ENCODE peak calls at places on chromosomes 13 and 19, in four cellular contexts. B is fibroblast of lung, E is AG04450, H is pancreas. V is an unnamed sample.

GRCh38 chr19:48656840-48657474 is 11.0 kb upstream of the CA11 start:
- DNase-seq in H (no peak), B (peak), E (peak), V (peak)

GRCh38 chr19:49447485-49448431 is 3.9 kb downstream of the PIH1D1 start:
- DNase-seq in E (no peak), B (no peak), H (peak), V (no peak)

GRCh38 chr13:110400786-110401533 is 93.9 kb downstream of the COL4A2 start:
- DNase-seq in H (no peak), B (peak), E (no peak), V (peak)

GRCh38 chr13:30809787-30810186 is 74.4 kb downstream of the ALOX5AP start:
- DNase-seq in B (no peak), H (no peak), E (no peak), V (no peak)

GRCh38 chr13:105920375-105920774 is 615.1 kb downstream of the EFNB2 start:
- DNase-seq in H (no peak), E (no peak), B (peak), V (peak)

GRCh38 chr13:108322206-108322824 is 52.8 kb downstream of the TNFSF13B start:
- DNase-seq in H (no peak), E (peak), B (peak), V (peak)

GRCh38 chr19:48837586-48838191 is 1.4 kb upstream of the HSD17B14 start:
- DNase-seq in E (no peak), H (no peak), B (no peak), V (no peak)

GRCh38 chr13:65638572-65639168 is 1591.5 kb downstream of the PCDH9 start:
- DNase-seq in E (peak), B (peak), H (no peak), V (peak)

GRCh38 chr19:4910594-4911273 is 1.4 kb downstream of the UHRF1 start:
- DNase-seq in E (no peak), H (no peak), B (peak), V (peak)

GRCh38 chr13:102917019-102917418 is 71.2 kb downstream of the ERCC5 start:
- DNase-seq in B (no peak), E (no peak), H (no peak), V (no peak)

GRCh38 chr19:7595466-7596133 is at the start of gene CAMSAP3:
- DNase-seq in H (peak), E (no peak), B (no peak), V (peak)
- H3K4me3 ChIP-seq in H (peak), E (no peak), B (no peak), V (no peak)

DNA sequence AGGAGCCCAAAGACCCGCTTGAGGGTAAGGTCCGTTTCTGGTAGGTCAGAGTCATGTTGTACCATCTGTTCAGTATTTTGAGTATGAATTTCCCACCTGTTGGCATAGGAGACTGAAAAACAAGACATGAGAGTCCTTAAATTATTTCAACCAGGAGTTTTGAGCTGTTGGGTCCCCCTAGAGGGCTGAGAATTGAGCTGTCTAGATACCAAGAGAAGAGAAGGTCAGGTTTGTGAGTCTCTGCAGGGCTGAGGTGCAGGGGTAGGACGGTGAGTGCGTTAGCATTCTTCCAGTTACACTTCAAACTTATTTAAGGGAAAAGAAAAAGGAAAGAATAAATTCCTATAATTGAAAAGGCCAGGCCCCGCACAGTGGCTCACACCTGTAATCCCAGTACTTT is 5.0 kb downstream of the CBLC start:
- DNase-seq in E (no peak), B (no peak), H (no peak), V (no peak)
- TF ChIP-seq CTCF in E (peak), B (peak), H (no peak), V (no peak)

GRCh38 chr13:51262501-51263211 is 40.5 kb downstream of the FAM124A start:
- DNase-seq in E (no peak), B (no peak), H (no peak), V (no peak)
- H3K4me3 ChIP-seq in E (no peak), B (no peak), H (no peak), V (no peak)

GRCh38 chr19:20079487-20079886 is 1.7 kb downstream of the ZNF90 start:
- DNase-seq in B (peak), H (no peak), E (no peak), V (no peak)

GRCh38 chr19:20078696-20079095 is 896 bp downstream of the ZNF90 start:
- DNase-seq in B (peak), H (peak), E (no peak), V (peak)

GRCh38 chr19:20072936-20073335 is 4.9 kb upstream of the ZNF90 start:
- DNase-seq in H (no peak), B (no peak), E (no peak), V (no peak)

DNA sequence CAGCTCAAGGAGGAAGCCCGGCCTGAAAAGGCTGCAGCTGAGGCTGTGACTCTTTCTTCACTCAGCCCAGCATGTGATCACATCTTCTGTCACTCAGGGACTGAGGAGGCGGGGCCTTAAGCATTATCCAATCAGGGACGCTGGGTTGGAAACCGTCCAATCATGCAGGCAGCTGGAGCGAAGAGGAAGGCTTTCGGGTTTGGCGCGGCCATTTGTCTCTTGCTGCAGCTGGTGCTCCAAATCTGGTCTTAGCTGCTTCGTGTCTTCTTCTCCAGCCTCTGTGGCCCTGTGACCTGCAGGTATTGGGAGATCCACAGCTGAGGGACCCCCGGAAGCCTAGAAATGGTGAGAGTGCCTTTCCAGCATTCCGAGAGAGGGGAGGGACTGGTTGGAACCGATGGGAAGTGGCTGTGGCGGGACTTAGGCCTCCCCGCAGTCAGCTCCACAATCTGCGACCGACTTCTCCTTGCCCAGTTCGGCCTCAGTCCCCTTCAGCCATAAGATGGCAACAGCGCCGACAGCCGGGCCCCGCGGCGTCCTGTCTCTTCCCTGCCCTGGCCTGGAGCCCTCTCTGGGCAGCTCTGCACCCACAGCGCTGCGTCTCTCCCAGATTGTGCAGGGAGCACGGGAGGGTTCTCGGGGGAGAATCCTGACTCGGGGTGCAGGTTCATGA is at the start of gene ZNF90:
- DNase-seq in H (peak), E (peak), B (peak), V (peak)
- TF ChIP-seq CTCF in H (no peak), E (no peak), B (peak), V (no peak)

GRCh38 chr13:24272452-24273161 is 36.8 kb upstream of the C1QTNF9 start:
- DNase-seq in E (no peak), B (no peak), H (no peak), V (no peak)
- H3K4me3 ChIP-seq in E (peak), B (peak), H (peak), V (peak)

GRCh38 chr13:72293206-72293605 is 426.2 kb upstream of the DACH1 start:
- DNase-seq in E (no peak), B (no peak), H (no peak), V (no peak)

GRCh38 chr13:72296246-72296645 is 429.2 kb upstream of the DACH1 start:
- DNase-seq in B (no peak), H (no peak), E (no peak), V (no peak)

GRCh38 chr13:72295173-72295572 is 428.2 kb upstream of the DACH1 start:
- DNase-seq in E (no peak), H (no peak), B (peak), V (peak)

GRCh38 chr13:72290962-72291681 is 424.1 kb upstream of the DACH1 start:
- DNase-seq in H (no peak), B (peak), E (no peak), V (peak)
- TF ChIP-seq CTCF in H (no peak), B (no peak), E (no peak), V (peak)

GRCh38 chr13:98784666-98785065 is 32.2 kb upstream of the SLC15A1 start:
- DNase-seq in H (no peak), B (no peak), E (no peak), V (no peak)
- H3K4me3 ChIP-seq in H (no peak), B (no peak), E (no peak), V (no peak)

GRCh38 chr13:114065926-114066774 is 66.3 kb downstream of the RASA3 start:
- DNase-seq in H (no peak), E (no peak), B (no peak), V (no peak)

GRCh38 chr13:114064516-114065140 is 67.8 kb downstream of the RASA3 start:
- DNase-seq in H (no peak), E (no peak), B (peak), V (peak)

GRCh38 chr13:114066956-114067355 is 65.5 kb downstream of the RASA3 start:
- DNase-seq in B (no peak), E (no peak), H (no peak), V (no peak)

GRCh38 chr13:114063545-114064515 is 68.6 kb downstream of the RASA3 start:
- DNase-seq in H (no peak), B (peak), E (no peak), V (peak)

DNA sequence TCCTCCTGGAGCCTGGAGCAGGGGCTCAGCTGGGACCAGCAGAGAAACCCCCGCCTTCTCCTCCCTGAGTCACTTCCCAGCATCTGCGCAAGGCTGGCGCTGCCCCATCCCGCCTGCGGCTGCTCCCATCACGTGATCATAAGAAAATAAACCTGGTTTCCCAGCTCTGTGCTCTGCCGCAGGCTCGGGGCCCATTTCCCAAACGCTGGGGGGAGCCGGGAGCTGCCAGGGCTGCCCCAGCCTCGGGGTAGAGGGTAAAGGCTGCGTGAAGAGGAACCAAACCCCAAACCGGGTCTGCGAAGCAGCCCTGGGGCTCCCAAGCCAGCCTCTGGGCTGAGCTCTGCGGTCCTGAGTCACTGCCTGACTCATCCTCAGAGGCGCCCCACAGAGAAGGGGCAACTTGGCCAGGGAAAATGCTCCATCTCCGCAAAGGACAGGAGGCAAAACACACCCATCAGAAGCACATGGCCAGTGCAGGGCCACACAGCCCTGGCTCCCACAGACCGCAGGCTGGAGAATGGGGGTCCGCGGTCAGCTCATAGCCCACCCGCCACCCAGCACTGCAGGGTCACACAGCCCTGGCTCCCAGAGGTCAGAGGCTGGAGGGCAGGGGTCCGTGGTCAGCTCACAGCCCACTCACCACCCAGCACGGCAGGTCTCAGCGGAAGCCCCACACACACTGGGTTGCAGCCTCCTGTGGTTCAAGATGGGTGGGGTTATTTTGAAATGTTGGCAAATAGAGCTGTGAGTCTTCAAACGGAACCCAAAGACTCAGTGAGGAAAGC is 67.1 kb downstream of the RASA3 start:
- DNase-seq in E (peak), H (peak), B (peak), V (peak)
- TF ChIP-seq CTCF in E (peak), H (no peak), B (no peak), V (no peak)

GRCh38 chr19:43620061-43621001 is 902 bp upstream of the ZNF428 start:
- DNase-seq in E (no peak), B (no peak), H (no peak), V (no peak)
- H3K4me3 ChIP-seq in E (peak), B (peak), H (peak), V (peak)